ENCODE peak calls at places on chromosome 17, in eight cellular contexts. C is sigmoid colon, V is body of pancreas, O is heart left ventricle, Z is GM12878, T is prostate gland, Q is spleen, P is breast epithelium. D is an unnamed sample.

GRCh38 chr17:78777886-78778285 is 4.2 kb downstream of the CYTH1 start:
- DNase-seq in C (peak), V (no peak), O (no peak), Z (no peak), T (no peak), Q (peak), P (no peak), D (no peak)

GRCh38 chr17:56149266-56150036 is 3.8 kb upstream of the ANKFN1 start:
- DNase-seq in C (no peak), V (no peak), O (no peak), Z (no peak), T (no peak), Q (no peak), P (no peak), D (no peak)

GRCh38 chr17:83133302-83134121 is 54.1 kb downstream of the METRNL start:
- DNase-seq in C (peak), V (no peak), O (no peak), Z (no peak), T (no peak), Q (peak), P (peak), D (no peak)

GRCh38 chr17:19733953-19734526 is 14.1 kb downstream of the ALDH3A1 start:
- DNase-seq in C (no peak), V (no peak), O (no peak), Z (no peak), T (no peak), Q (no peak), P (no peak), D (no peak)

GRCh38 chr17:77498056-77498785 is 357.5 kb downstream of the SEC14L1 start:
- DNase-seq in C (peak), V (no peak), O (peak), Z (no peak), T (no peak), Q (peak), P (peak), D (peak)

GRCh38 chr17:42536372-42537155 is 523 bp downstream of the NAGLU start:
- DNase-seq in C (peak), V (peak), O (peak), Z (no peak), T (peak), Q (peak), P (peak), D (peak)

GRCh38 chr17:83203073-83203471 is 123.7 kb downstream of the METRNL start:
- DNase-seq in C (peak), V (peak), O (peak), Z (no peak), T (peak), Q (peak), P (no peak), D (peak)

GRCh38 chr17:57987582-57988300 is at the start of gene VEZF1:
- DNase-seq in C (peak), V (peak), O (peak), Z (no peak), T (peak), Q (peak), P (peak), D (peak)

GRCh38 chr17:36869856-36870617 is 67.2 kb upstream of the LHX1 start:
- DNase-seq in C (no peak), V (no peak), O (no peak), Z (no peak), T (no peak), Q (peak), P (no peak), D (no peak)

GRCh38 chr17:33686171-33686570 is 393.1 kb upstream of the ASIC2 start:
- DNase-seq in C (no peak), V (no peak), O (no peak), Z (no peak), T (no peak), Q (no peak), P (no peak), D (no peak)

GRCh38 chr17:72151565-72152391 is 31.0 kb downstream of the SOX9 start:
- DNase-seq in C (no peak), V (peak), O (peak), Z (no peak), T (peak), Q (no peak), P (peak), D (no peak)

GRCh38 chr17:66627985-66628384 is 206.9 kb upstream of the CACNG5 start:
- DNase-seq in C (no peak), V (no peak), O (no peak), Z (no peak), T (no peak), Q (no peak), P (no peak), D (peak)

GRCh38 chr17:69588739-69589334 is 174.3 kb downstream of the MAP2K6 start:
- DNase-seq in C (no peak), V (no peak), O (no peak), Z (no peak), T (peak), Q (no peak), P (no peak), D (no peak)

GRCh38 chr17:34378664-34379101 is 15.7 kb upstream of the CCL1 start:
- DNase-seq in C (no peak), V (no peak), O (peak), Z (peak), T (no peak), Q (no peak), P (no peak), D (no peak)

GRCh38 chr17:33202796-33203195 is 90.3 kb downstream of the ASIC2 start:
- DNase-seq in C (no peak), V (no peak), O (no peak), Z (no peak), T (no peak), Q (no peak), P (no peak), D (no peak)

GRCh38 chr17:29630630-29631193 is 8.0 kb upstream of the CORO6 start:
- DNase-seq in C (no peak), V (no peak), O (no peak), Z (no peak), T (no peak), Q (no peak), P (no peak), D (no peak)

GRCh38 chr17:73399056-73399455 is 87.3 kb upstream of the CDC42EP4 start:
- DNase-seq in C (no peak), V (no peak), O (no peak), Z (no peak), T (no peak), Q (no peak), P (no peak), D (no peak)

GRCh38 chr17:3385869-3386816 is at the start of gene OR3A2:
- DNase-seq in C (no peak), V (no peak), O (no peak), Z (no peak), T (no peak), Q (no peak), P (no peak), D (no peak)

GRCh38 chr17:7023576-7024401 is 939 bp downstream of the BCL6B start:
- DNase-seq in C (peak), V (peak), O (peak), Z (peak), T (peak), Q (peak), P (peak), D (peak)

GRCh38 chr17:46979023-46979870 is at the start of gene RPRML:
- DNase-seq in C (no peak), V (peak), O (peak), Z (no peak), T (no peak), Q (peak), P (no peak), D (peak)

GRCh38 chr17:73800893-73801292 is 156.6 kb upstream of the SDK2 start:
- DNase-seq in C (no peak), V (no peak), O (no peak), Z (no peak), T (no peak), Q (no peak), P (no peak), D (no peak)

GRCh38 chr17:8490256-8491023 is 54.8 kb downstream of the NDEL1 start:
- DNase-seq in C (no peak), V (no peak), O (no peak), Z (no peak), T (no peak), Q (no peak), P (no peak), D (no peak)

GRCh38 chr17:47275245-47275984 is 21.8 kb downstream of the ITGB3 start:
- DNase-seq in C (peak), V (peak), O (peak), Z (no peak), T (peak), Q (no peak), P (peak), D (peak)

GRCh38 chr17:61551255-61551742 is 39.7 kb downstream of the NACA2 start:
- DNase-seq in C (no peak), V (no peak), O (no peak), Z (no peak), T (no peak), Q (no peak), P (no peak), D (no peak)

GRCh38 chr17:19718613-19719364 is 2.4 kb upstream of the SLC47A2 start:
- DNase-seq in C (no peak), V (peak), O (no peak), Z (no peak), T (no peak), Q (no peak), P (no peak), D (no peak)

GRCh38 chr17:66468241-66469087 is 166.1 kb downstream of the PRKCA start:
- DNase-seq in C (no peak), V (no peak), O (no peak), Z (peak), T (no peak), Q (no peak), P (no peak), D (no peak)

GRCh38 chr17:59004338-59005111 is 102.2 kb downstream of the TRIM37 start:
- DNase-seq in C (no peak), V (peak), O (peak), Z (peak), T (peak), Q (no peak), P (no peak), D (peak)

GRCh38 chr17:35373984-35374765 is 754 bp upstream of the SLFN11 start:
- DNase-seq in C (peak), V (peak), O (peak), Z (no peak), T (peak), Q (peak), P (no peak), D (peak)

GRCh38 chr17:56754523-56755208 is 79.1 kb downstream of the C17orf67 start:
- DNase-seq in C (no peak), V (no peak), O (no peak), Z (no peak), T (no peak), Q (no peak), P (no peak), D (no peak)

GRCh38 chr17:77889866-77890760 is 68.4 kb upstream of the TNRC6C start:
- DNase-seq in C (peak), V (no peak), O (no peak), Z (no peak), T (no peak), Q (peak), P (no peak), D (no peak)

GRCh38 chr17:76547183-76547641 is 7.4 kb downstream of the PRCD start:
- DNase-seq in C (no peak), V (peak), O (peak), Z (no peak), T (peak), Q (peak), P (no peak), D (peak)

GRCh38 chr17:61904094-61904710 is 23.6 kb downstream of the INTS2 start:
- DNase-seq in C (no peak), V (no peak), O (no peak), Z (peak), T (no peak), Q (no peak), P (no peak), D (no peak)

GRCh38 chr17:50889528-50890118 is 23.5 kb upstream of the TOB1 start:
- DNase-seq in C (no peak), V (no peak), O (no peak), Z (no peak), T (no peak), Q (no peak), P (no peak), D (no peak)
- H3K27ac ChIP-seq in C (no peak), V (peak), O (no peak), Z (no peak), T (no peak), Q (no peak), P (peak), D (no peak)

GRCh38 chr17:39980402-39981206 is at the start of gene PSMD3:
- DNase-seq in C (peak), V (peak), O (peak), Z (peak), T (peak), Q (peak), P (peak), D (peak)
- TF ChIP-seq POLR2A in C (peak), V (peak), O (peak), Z (peak), T (peak), Q (peak), P (peak), D (peak)

GRCh38 chr17:16962804-16963203 is 9.1 kb downstream of the TNFRSF13B start:
- DNase-seq in C (peak), V (no peak), O (no peak), Z (no peak), T (no peak), Q (no peak), P (no peak), D (no peak)
- TF ChIP-seq CTCF in C (no peak), V (no peak), O (no peak), Z (no peak), T (no peak), Q (no peak), P (no peak), D (no peak)

DNA sequence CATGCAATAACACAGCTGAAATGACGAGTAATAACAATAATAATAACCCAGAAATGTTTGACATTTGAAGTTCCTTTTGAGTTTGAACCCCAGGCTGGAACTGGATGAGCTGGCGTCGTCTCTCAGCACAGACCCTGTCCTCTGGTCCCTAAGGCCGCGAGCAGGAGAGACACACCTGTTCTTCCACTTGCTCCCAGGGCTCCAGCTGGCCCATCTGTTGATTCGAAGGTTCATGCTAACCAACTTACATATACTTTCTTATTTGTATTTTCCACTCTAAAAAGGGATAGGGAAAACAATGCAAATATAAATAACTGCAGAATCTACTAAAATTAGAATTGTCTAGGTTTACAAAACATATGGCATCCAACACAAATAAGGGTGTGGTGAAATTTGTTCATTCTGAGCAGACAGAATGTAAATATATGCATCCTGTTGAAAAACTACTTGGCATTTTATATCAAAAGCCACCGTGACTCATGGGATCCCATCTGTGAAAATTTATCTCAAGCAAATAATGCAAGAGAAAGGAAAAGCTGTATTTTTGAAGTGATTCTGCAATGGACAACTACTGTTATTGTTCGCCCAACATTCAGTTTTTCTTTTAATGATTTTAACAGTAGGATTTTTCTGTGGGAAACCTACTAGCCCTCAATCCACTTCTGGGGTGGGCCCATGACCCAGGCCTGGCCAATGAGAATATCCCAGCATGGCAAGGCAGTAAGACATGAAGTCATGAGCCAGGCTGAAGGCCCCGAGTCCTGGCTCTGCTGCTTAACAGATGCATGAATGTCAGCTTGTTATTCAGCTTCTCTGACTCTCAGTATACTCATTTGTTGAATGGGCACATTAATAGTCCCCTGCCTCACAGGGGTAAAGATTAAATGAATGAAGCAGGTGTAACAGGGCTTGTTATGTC is 13.2 kb upstream of the RGS9 start:
- DNase-seq in C (no peak), V (no peak), O (no peak), Z (no peak), T (no peak), Q (no peak), P (no peak), D (no peak)
- H3K27ac ChIP-seq in C (peak), V (peak), O (peak), Z (peak), T (peak), Q (peak), P (peak), D (peak)

GRCh38 chr17:81868674-81869220 is 2.4 kb downstream of the ARHGDIA start:
- DNase-seq in C (peak), V (peak), O (peak), Z (no peak), T (no peak), Q (peak), P (no peak), D (peak)

GRCh38 chr17:81870155-81870977 is 771 bp downstream of the ARHGDIA start:
- DNase-seq in C (peak), V (peak), O (peak), Z (no peak), T (no peak), Q (peak), P (no peak), D (peak)

GRCh38 chr17:81869221-81870154 is 1.6 kb downstream of the ARHGDIA start:
- DNase-seq in C (peak), V (peak), O (peak), Z (no peak), T (no peak), Q (peak), P (no peak), D (peak)

GRCh38 chr17:81871387-81872120 is 417 bp upstream of the ARHGDIA start:
- DNase-seq in C (peak), V (peak), O (peak), Z (peak), T (peak), Q (peak), P (peak), D (peak)

DNA sequence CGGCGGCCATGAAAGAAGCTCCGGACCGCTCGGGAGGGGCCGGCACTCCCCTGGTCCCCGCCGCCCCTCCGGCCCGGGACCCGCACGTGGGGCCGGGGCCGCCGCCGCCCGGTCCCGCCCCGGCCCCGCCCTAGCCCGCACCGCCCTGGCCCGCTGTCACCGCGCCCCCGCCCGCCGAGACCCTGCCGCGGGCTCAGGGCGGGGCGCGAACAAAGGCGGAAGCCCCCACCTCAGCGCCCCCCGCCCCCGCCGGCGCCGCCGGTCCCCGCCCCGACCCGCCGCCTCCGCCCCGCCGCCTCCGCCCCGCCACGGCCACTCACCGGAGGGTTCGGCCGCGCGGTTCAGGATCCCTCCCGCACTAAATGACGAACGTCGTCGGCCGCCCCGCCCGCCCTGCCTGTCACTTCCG is at the start of gene ARHGDIA:
- DNase-seq in C (no peak), V (peak), O (no peak), Z (no peak), T (no peak), Q (no peak), P (no peak), D (no peak)
- TF ChIP-seq POLR2A in C (no peak), V (no peak), O (no peak), Z (no peak), T (no peak), Q (no peak), P (no peak), D (no peak)

GRCh38 chr17:1486802-1487695 is 5.4 kb downstream of the MYO1C start:
- DNase-seq in C (peak), V (peak), O (peak), Z (peak), T (peak), Q (peak), P (peak), D (peak)

GRCh38 chr17:1485748-1486376 is 6.6 kb downstream of the MYO1C start:
- DNase-seq in C (peak), V (peak), O (peak), Z (no peak), T (no peak), Q (peak), P (peak), D (peak)

GRCh38 chr17:1488826-1489275 is 3.6 kb downstream of the MYO1C start:
- DNase-seq in C (no peak), V (no peak), O (no peak), Z (no peak), T (no peak), Q (no peak), P (no peak), D (no peak)

GRCh38 chr17:1490643-1491405 is 1.7 kb downstream of the MYO1C start:
- DNase-seq in C (peak), V (peak), O (peak), Z (no peak), T (peak), Q (peak), P (no peak), D (peak)

GRCh38 chr17:1487939-1488825 is 4.3 kb downstream of the MYO1C start:
- DNase-seq in C (peak), V (peak), O (peak), Z (no peak), T (peak), Q (peak), P (peak), D (peak)
- TF ChIP-seq CTCF in C (peak), V (no peak), O (no peak), Z (no peak), T (peak), Q (no peak), P (no peak), D (peak)